ENCODE peak calls at places on chromosomes 4 and X, in ten cellular contexts. M, X, D, F, T, B, S, K, H and Q are unnamed samples.

GRCh38 chr4:10107111-10108091 is 9.2 kb downstream of the WDR1 start:
- DNase-seq in D (no peak), B (no peak), S (no peak), T (no peak), H (no peak), M (no peak), X (no peak), F (no peak), K (no peak), Q (no peak)

GRCh38 chr4:176377705-176378302 is 58.0 kb downstream of the SPCS3 start:
- DNase-seq in T (no peak), D (peak), M (peak), S (no peak), X (no peak), F (no peak), B (no peak), K (no peak), H (no peak), Q (no peak)

GRCh38 chr4:184433258-184433892 is 41.0 kb downstream of the IRF2 start:
- DNase-seq in X (no peak), K (no peak), S (no peak), T (no peak), M (no peak), B (no peak), F (no peak), D (no peak), H (no peak), Q (no peak)

GRCh38 chr4:184347251-184348239 is 126.8 kb downstream of the IRF2 start:
- DNase-seq in K (no peak), F (no peak), B (peak), X (no peak), M (no peak), D (peak), T (no peak), H (no peak), S (no peak), Q (peak)

GRCh38 chr4:137226900-137227299 is 305.4 kb downstream of the PCDH18 start:
- DNase-seq in M (peak), D (no peak), F (no peak), S (no peak), X (no peak), K (peak), H (no peak), T (no peak), B (no peak), Q (no peak)

GRCh38 chr4:677431-678293 is 3.3 kb downstream of the MYL5 start:
- DNase-seq in S (no peak), K (no peak), H (no peak), M (peak), F (no peak), T (no peak), D (peak), X (no peak), B (peak), Q (no peak)

GRCh38 chrX:46582964-46583363 is 9.4 kb downstream of the CHST7 start:
- DNase-seq in T (no peak), H (no peak), D (no peak), K (peak), B (no peak), M (no peak), X (no peak), F (no peak), S (no peak), Q (no peak)

GRCh38 chr4:112150920-112151319 is 5.7 kb downstream of the FAM241A start:
- DNase-seq in F (no peak), S (no peak), K (no peak), B (no peak), M (no peak), T (no peak), H (no peak), X (no peak), D (no peak), Q (no peak)